ENCODE peak calls at places on chromosomes 5 and 9, in five cellular contexts. L is esophagus squamous epithelium, P is RWPE2, C is choroid plexus epithelial cell, G is omental fat pad. E is an unnamed sample.

GRCh38 chr5:133433641-133434040 is 178.7 kb downstream of the FSTL4 start:
- DNase-seq in L (no peak), C (no peak), G (no peak), P (no peak), E (no peak)

GRCh38 chr9:127519301-127520166 is 68.2 kb downstream of the LRSAM1 start:
- DNase-seq in G (peak; percentile 54), P (peak; percentile 97), L (no peak), C (peak; percentile 98), E (peak; percentile 93)

GRCh38 chr9:99239341-99240055 is 17.4 kb downstream of the SEC61B start:
- DNase-seq in L (no peak), P (no peak), C (peak; percentile 40), G (no peak), E (no peak)

GRCh38 chr9:75027187-75028107 is 646 bp downstream of the CARNMT1 start:
- DNase-seq in L (peak; percentile 7), G (no peak), C (peak; percentile 51), P (peak; percentile 49), E (no peak)

GRCh38 chr5:26948921-26949320 is 89.5 kb downstream of the CDH9 start:
- DNase-seq in C (peak; percentile 30), P (no peak), L (no peak), G (no peak), E (no peak)

GRCh38 chr9:2290382-2290781 is 275.2 kb downstream of the SMARCA2 start:
- DNase-seq in P (no peak), L (no peak), G (no peak), C (no peak), E (no peak)

GRCh38 chr5:78835176-78835575 is 149.9 kb downstream of the ARSB start:
- DNase-seq in L (no peak), G (no peak), P (no peak), C (no peak), E (no peak)

GRCh38 chr9:129098328-129098727 is 12.3 kb downstream of the CRAT start:
- DNase-seq in P (no peak), G (no peak), L (no peak), C (no peak), E (no peak)

GRCh38 chr5:66209794-66210193 is 65.7 kb downstream of the SREK1 start:
- DNase-seq in C (no peak), P (no peak), G (no peak), L (no peak), E (no peak)

GRCh38 chr5:163912023-163912422 is 406.6 kb downstream of the MAT2B start:
- DNase-seq in C (no peak), L (no peak), G (no peak), P (no peak), E (no peak)
- TF ChIP-seq CTCF in C (no peak), L (no peak), G (no peak), P (no peak), E (no peak)

DNA sequence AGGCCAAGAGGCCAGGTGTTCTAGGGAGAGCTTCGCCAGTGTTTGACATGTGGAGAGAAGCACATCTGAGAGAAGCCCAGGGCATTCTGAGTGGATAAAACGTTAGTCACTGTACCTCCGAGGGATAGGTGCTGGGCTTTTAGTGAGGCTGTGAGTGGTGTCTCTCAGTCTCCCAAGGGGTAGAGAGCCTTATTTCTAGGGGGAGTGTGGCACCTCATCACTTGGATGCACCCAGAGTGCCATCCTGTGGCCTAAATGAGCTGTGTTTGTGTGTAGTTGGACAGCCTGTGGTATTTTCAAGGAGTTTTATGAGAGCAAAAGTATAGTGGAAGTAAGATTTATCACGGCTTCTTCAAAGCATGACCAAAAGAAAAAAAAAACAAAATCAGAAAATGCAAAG is 1046.9 kb upstream of the WWC1 start:
- DNase-seq in P (no peak), G (no peak), L (no peak), C (peak; percentile 26), E (no peak)
- TF ChIP-seq CTCF in P (peak; percentile 68), G (no peak), L (no peak), C (peak; percentile 47), E (peak; percentile 71)

GRCh38 chr9:136564379-136564988 is 18.6 kb upstream of the NOTCH1 start:
- DNase-seq in C (peak; percentile 90), P (no peak), G (no peak), L (no peak), E (no peak)
- TF ChIP-seq CTCF in C (peak; percentile 32), P (no peak), G (no peak), L (peak; percentile 41), E (no peak)

GRCh38 chr9:13943176-13943575 is 370.8 kb downstream of the NFIB start:
- DNase-seq in C (no peak), G (no peak), P (no peak), L (no peak), E (no peak)
- TF ChIP-seq CTCF in C (no peak), G (no peak), P (no peak), L (no peak), E (no peak)

DNA sequence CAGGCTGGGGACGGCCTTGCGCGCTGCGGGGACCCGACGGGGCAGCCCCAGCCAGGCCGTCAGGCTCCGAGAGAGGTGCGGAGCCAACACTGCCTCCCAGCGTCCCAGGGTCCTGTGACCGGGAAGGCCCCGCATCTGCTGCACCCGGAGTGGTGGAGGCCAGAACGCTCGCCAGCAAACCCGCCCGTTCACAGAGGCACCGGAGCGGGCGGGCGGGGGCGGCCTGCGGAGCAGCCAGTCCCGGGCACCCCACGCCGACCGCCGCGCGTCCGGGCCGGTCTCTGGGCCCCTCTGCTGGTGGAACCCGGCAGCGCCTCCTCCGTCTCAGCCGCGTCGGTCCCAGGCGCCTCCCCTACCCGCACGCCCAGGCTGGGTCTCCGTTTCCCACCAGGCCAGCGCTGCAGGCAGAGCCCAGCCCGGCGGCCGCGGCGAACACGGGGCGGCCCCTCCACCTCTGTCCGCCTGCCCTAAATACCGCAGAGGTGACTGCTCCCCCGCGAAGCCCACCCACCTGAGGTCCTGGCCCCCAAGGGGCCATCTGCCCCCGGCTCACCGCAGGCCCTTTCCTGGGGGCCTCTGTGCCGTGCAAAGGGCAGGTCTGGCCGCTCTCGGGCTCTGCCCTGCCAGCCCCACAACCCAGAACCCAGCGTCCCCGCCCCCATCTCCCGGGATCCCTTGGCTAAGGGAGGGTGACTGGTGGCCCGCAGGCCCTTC is 15.9 kb downstream of the EXD3 start:
- DNase-seq in G (no peak), P (no peak), C (peak; percentile 70), L (no peak), E (no peak)
- TF ChIP-seq CTCF in G (peak; percentile 64), P (peak; percentile 60), C (peak; percentile 64), L (peak; percentile 93), E (peak; percentile 83)

GRCh38 chr9:89743576-89744254 is 138.9 kb downstream of the GADD45G start:
- DNase-seq in C (no peak), G (no peak), L (no peak), P (no peak), E (no peak)
- TF ChIP-seq CTCF in C (no peak), G (no peak), L (no peak), P (no peak), E (no peak)

GRCh38 chr9:35733109-35733541 is 659 bp downstream of the CREB3 start:
- DNase-seq in C (peak; percentile 85), P (no peak), G (no peak), L (no peak), E (no peak)
- TF ChIP-seq CTCF in C (no peak), P (peak; percentile 50), G (no peak), L (no peak), E (no peak)

GRCh38 chr5:93145019-93145418 is 436.0 kb downstream of the NR2F1-AS1 start:
- DNase-seq in C (no peak), L (no peak), P (no peak), G (no peak), E (no peak)

GRCh38 chr5:93141969-93142368 is 439.1 kb downstream of the NR2F1-AS1 start:
- DNase-seq in P (no peak), G (no peak), C (peak; percentile 30), L (no peak), E (no peak)

GRCh38 chr5:93150311-93151012 is 430.6 kb downstream of the NR2F1-AS1 start:
- DNase-seq in C (no peak), L (no peak), P (no peak), G (no peak), E (no peak)

GRCh38 chr5:93151121-93151520 is 429.9 kb downstream of the NR2F1-AS1 start:
- DNase-seq in G (no peak), L (no peak), P (no peak), C (peak; percentile 66), E (no peak)

DNA sequence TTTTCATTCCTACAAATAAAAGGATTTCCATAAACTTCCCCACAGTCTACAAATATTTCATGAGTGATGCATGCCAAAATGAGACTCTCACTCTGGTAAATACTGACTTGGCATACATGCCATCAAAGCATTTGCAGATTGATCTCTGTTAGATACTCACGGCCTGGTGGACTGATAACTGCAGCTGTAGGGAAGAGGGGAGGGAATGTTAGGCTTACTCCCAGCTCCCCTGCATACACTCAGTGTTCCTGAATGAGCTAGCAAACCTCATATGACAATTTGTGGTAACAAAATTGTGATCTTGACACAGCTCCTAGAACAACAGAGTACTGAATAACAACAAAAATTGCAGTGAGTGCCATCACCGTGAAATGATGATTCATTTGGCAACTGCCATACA is 435.3 kb downstream of the NR2F1-AS1 start:
- DNase-seq in C (peak; percentile 38), P (no peak), L (no peak), G (no peak), E (no peak)
- TF ChIP-seq CTCF in C (no peak), P (no peak), L (no peak), G (no peak), E (no peak)

GRCh38 chr9:134379774-134380431 is 53.6 kb downstream of the RXRA start:
- DNase-seq in C (peak; percentile 38), P (peak; percentile 94), G (no peak), L (no peak), E (peak; percentile 91)

GRCh38 chr9:134381262-134381661 is 55.0 kb downstream of the RXRA start:
- DNase-seq in C (no peak), L (no peak), G (no peak), P (no peak), E (no peak)

GRCh38 chr9:134383148-134383547 is 56.9 kb downstream of the RXRA start:
- DNase-seq in G (no peak), C (no peak), P (no peak), L (no peak), E (no peak)

GRCh38 chr9:134382733-134383132 is 56.5 kb downstream of the RXRA start:
- DNase-seq in G (no peak), C (no peak), P (no peak), L (no peak), E (no peak)

GRCh38 chr9:134381671-134382505 is 55.6 kb downstream of the RXRA start:
- DNase-seq in C (peak; percentile 29), L (no peak), G (no peak), P (no peak), E (no peak)
- TF ChIP-seq CTCF in C (peak; percentile 26), L (peak; percentile 34), G (no peak), P (peak; percentile 9), E (no peak)

GRCh38 chr5:57277085-57277484 is 103.2 kb downstream of the GPBP1 start:
- DNase-seq in L (no peak), G (no peak), P (no peak), C (peak; percentile 59), E (no peak)
- TF ChIP-seq CTCF in L (peak; percentile 25), G (no peak), P (peak; percentile 70), C (peak; percentile 43), E (peak; percentile 60)

E was measured in osteocyte.